ENCODE peak calls at places on chromosomes 3 and 15, in ten cellular contexts. One of them, this sample, is unnamed.

GRCh38 chr3:55204417-55204816 is 276.6 kb upstream of the LRTM1 start:
- DNase-seq in EH: peak
- DNase-seq in effector memory CD8-positive, alpha-beta T cell: no peak
- DNase-seq in activated naive CD4-positive, alpha-beta T cell treated with anti-CD3 and anti-CD28 coated beads, Interleukin-2, amount 10 ng/mL, durations not matched to agents 7 days and 5 days: no peak
- DNase-seq in KG1: no peak
- DNase-seq in activated CD4-positive, alpha-beta T cell treated with anti-CD3 and anti-CD28 coated beads, Interleukin-2, amount 50 U/mL, for 24 hours: no peak
- DNase-seq in stimulated activated naive B cell treated with anti-CD40 and anti-IgM and Interleukin-4, amounts not matched to agents 10 μg/mL and 1 μg/mL and 100 μg/mL, for 72 hours: no peak
- DNase-seq in stimulated activated CD4-positive, alpha-beta T cell treated with anti-CD3 and anti-CD28 coated beads, Interleukin-15, amount 100 ng/mL, for 1 hour: no peak
- DNase-seq in sciatic nerve: no peak
- DNase-seq in T-cell: no peak
- DNase-seq in this sample: no peak

GRCh38 chr15:34084086-34084485 is 17.6 kb downstream of the EMC7 start:
- DNase-seq in sciatic nerve: no peak
- DNase-seq in activated naive CD4-positive, alpha-beta T cell treated with anti-CD3 and anti-CD28 coated beads, Interleukin-2, amount 10 ng/mL, durations not matched to agents 7 days and 5 days: no peak
- DNase-seq in activated CD4-positive, alpha-beta T cell treated with anti-CD3 and anti-CD28 coated beads, Interleukin-2, amount 50 U/mL, for 24 hours: no peak
- DNase-seq in T-cell: no peak
- DNase-seq in stimulated activated naive B cell treated with anti-CD40 and anti-IgM and Interleukin-4, amounts not matched to agents 10 μg/mL and 1 μg/mL and 100 μg/mL, for 72 hours: no peak
- DNase-seq in EH: peak
- DNase-seq in stimulated activated CD4-positive, alpha-beta T cell treated with anti-CD3 and anti-CD28 coated beads, Interleukin-15, amount 100 ng/mL, for 1 hour: no peak
- DNase-seq in KG1: no peak
- DNase-seq in effector memory CD8-positive, alpha-beta T cell: no peak
- DNase-seq in this sample: no peak

GRCh38 chr15:63321462-63321861 is 44.1 kb downstream of the APH1B start:
- DNase-seq in KG1: no peak
- DNase-seq in stimulated activated naive B cell treated with anti-CD40 and anti-IgM and Interleukin-4, amounts not matched to agents 10 μg/mL and 1 μg/mL and 100 μg/mL, for 72 hours: no peak
- DNase-seq in sciatic nerve: no peak
- DNase-seq in stimulated activated CD4-positive, alpha-beta T cell treated with anti-CD3 and anti-CD28 coated beads, Interleukin-15, amount 100 ng/mL, for 1 hour: no peak
- DNase-seq in effector memory CD8-positive, alpha-beta T cell: no peak
- DNase-seq in EH: no peak
- DNase-seq in T-cell: no peak
- DNase-seq in activated naive CD4-positive, alpha-beta T cell treated with anti-CD3 and anti-CD28 coated beads, Interleukin-2, amount 10 ng/mL, durations not matched to agents 7 days and 5 days: no peak
- DNase-seq in activated CD4-positive, alpha-beta T cell treated with anti-CD3 and anti-CD28 coated beads, Interleukin-2, amount 50 U/mL, for 24 hours: no peak
- DNase-seq in this sample: no peak

GRCh38 chr3:183427206-183428139 is 946 bp downstream of the MCF2L2 start:
- DNase-seq in activated naive CD4-positive, alpha-beta T cell treated with anti-CD3 and anti-CD28 coated beads, Interleukin-2, amount 10 ng/mL, durations not matched to agents 7 days and 5 days: no peak
- DNase-seq in effector memory CD8-positive, alpha-beta T cell: no peak
- DNase-seq in activated CD4-positive, alpha-beta T cell treated with anti-CD3 and anti-CD28 coated beads, Interleukin-2, amount 50 U/mL, for 24 hours: no peak
- DNase-seq in stimulated activated CD4-positive, alpha-beta T cell treated with anti-CD3 and anti-CD28 coated beads, Interleukin-15, amount 100 ng/mL, for 1 hour: no peak
- DNase-seq in T-cell: no peak
- DNase-seq in EH: no peak
- DNase-seq in sciatic nerve: no peak
- DNase-seq in KG1: no peak
- DNase-seq in stimulated activated naive B cell treated with anti-CD40 and anti-IgM and Interleukin-4, amounts not matched to agents 10 μg/mL and 1 μg/mL and 100 μg/mL, for 72 hours: no peak
- DNase-seq in this sample: no peak

GRCh38 chr3:15055019-15055557 is 10.0 kb downstream of the MRPS25 start:
- DNase-seq in EH: peak
- DNase-seq in stimulated activated CD4-positive, alpha-beta T cell treated with anti-CD3 and anti-CD28 coated beads, Interleukin-15, amount 100 ng/mL, for 1 hour: no peak
- DNase-seq in stimulated activated naive B cell treated with anti-CD40 and anti-IgM and Interleukin-4, amounts not matched to agents 10 μg/mL and 1 μg/mL and 100 μg/mL, for 72 hours: peak
- DNase-seq in effector memory CD8-positive, alpha-beta T cell: peak
- DNase-seq in activated naive CD4-positive, alpha-beta T cell treated with anti-CD3 and anti-CD28 coated beads, Interleukin-2, amount 10 ng/mL, durations not matched to agents 7 days and 5 days: peak
- DNase-seq in KG1: no peak
- DNase-seq in T-cell: no peak
- DNase-seq in activated CD4-positive, alpha-beta T cell treated with anti-CD3 and anti-CD28 coated beads, Interleukin-2, amount 50 U/mL, for 24 hours: peak
- DNase-seq in sciatic nerve: no peak
- DNase-seq in this sample: peak

GRCh38 chr15:40847225-40847961 is 3.5 kb downstream of the SPINT1 start:
- DNase-seq in sciatic nerve: peak
- DNase-seq in stimulated activated naive B cell treated with anti-CD40 and anti-IgM and Interleukin-4, amounts not matched to agents 10 μg/mL and 1 μg/mL and 100 μg/mL, for 72 hours: peak
- DNase-seq in EH: peak
- DNase-seq in KG1: peak
- DNase-seq in stimulated activated CD4-positive, alpha-beta T cell treated with anti-CD3 and anti-CD28 coated beads, Interleukin-15, amount 100 ng/mL, for 1 hour: no peak
- DNase-seq in activated naive CD4-positive, alpha-beta T cell treated with anti-CD3 and anti-CD28 coated beads, Interleukin-2, amount 10 ng/mL, durations not matched to agents 7 days and 5 days: peak
- DNase-seq in activated CD4-positive, alpha-beta T cell treated with anti-CD3 and anti-CD28 coated beads, Interleukin-2, amount 50 U/mL, for 24 hours: no peak
- DNase-seq in effector memory CD8-positive, alpha-beta T cell: no peak
- DNase-seq in T-cell: no peak
- DNase-seq in this sample: no peak

GRCh38 chr3:9385209-9385936 is 12.0 kb upstream of the SETD5 start:
- DNase-seq in sciatic nerve: no peak
- DNase-seq in stimulated activated naive B cell treated with anti-CD40 and anti-IgM and Interleukin-4, amounts not matched to agents 10 μg/mL and 1 μg/mL and 100 μg/mL, for 72 hours: no peak
- DNase-seq in activated naive CD4-positive, alpha-beta T cell treated with anti-CD3 and anti-CD28 coated beads, Interleukin-2, amount 10 ng/mL, durations not matched to agents 7 days and 5 days: no peak
- DNase-seq in effector memory CD8-positive, alpha-beta T cell: no peak
- DNase-seq in activated CD4-positive, alpha-beta T cell treated with anti-CD3 and anti-CD28 coated beads, Interleukin-2, amount 50 U/mL, for 24 hours: no peak
- DNase-seq in EH: no peak
- DNase-seq in stimulated activated CD4-positive, alpha-beta T cell treated with anti-CD3 and anti-CD28 coated beads, Interleukin-15, amount 100 ng/mL, for 1 hour: no peak
- DNase-seq in KG1: no peak
- DNase-seq in T-cell: no peak
- DNase-seq in this sample: no peak

GRCh38 chr3:74768010-74768409 is 153.6 kb upstream of the CNTN3 start:
- DNase-seq in effector memory CD8-positive, alpha-beta T cell: no peak
- DNase-seq in KG1: no peak
- DNase-seq in activated naive CD4-positive, alpha-beta T cell treated with anti-CD3 and anti-CD28 coated beads, Interleukin-2, amount 10 ng/mL, durations not matched to agents 7 days and 5 days: no peak
- DNase-seq in EH: no peak
- DNase-seq in activated CD4-positive, alpha-beta T cell treated with anti-CD3 and anti-CD28 coated beads, Interleukin-2, amount 50 U/mL, for 24 hours: no peak
- DNase-seq in T-cell: no peak
- DNase-seq in sciatic nerve: no peak
- DNase-seq in stimulated activated naive B cell treated with anti-CD40 and anti-IgM and Interleukin-4, amounts not matched to agents 10 μg/mL and 1 μg/mL and 100 μg/mL, for 72 hours: no peak
- DNase-seq in stimulated activated CD4-positive, alpha-beta T cell treated with anti-CD3 and anti-CD28 coated beads, Interleukin-15, amount 100 ng/mL, for 1 hour: no peak
- DNase-seq in this sample: no peak

GRCh38 chr15:94677202-94677790 is 445.9 kb downstream of the MCTP2 start:
- DNase-seq in stimulated activated CD4-positive, alpha-beta T cell treated with anti-CD3 and anti-CD28 coated beads, Interleukin-15, amount 100 ng/mL, for 1 hour: no peak
- DNase-seq in activated naive CD4-positive, alpha-beta T cell treated with anti-CD3 and anti-CD28 coated beads, Interleukin-2, amount 10 ng/mL, durations not matched to agents 7 days and 5 days: no peak
- DNase-seq in sciatic nerve: no peak
- DNase-seq in KG1: no peak
- DNase-seq in activated CD4-positive, alpha-beta T cell treated with anti-CD3 and anti-CD28 coated beads, Interleukin-2, amount 50 U/mL, for 24 hours: no peak
- DNase-seq in effector memory CD8-positive, alpha-beta T cell: no peak
- DNase-seq in stimulated activated naive B cell treated with anti-CD40 and anti-IgM and Interleukin-4, amounts not matched to agents 10 μg/mL and 1 μg/mL and 100 μg/mL, for 72 hours: no peak
- DNase-seq in T-cell: no peak
- DNase-seq in EH: no peak
- DNase-seq in this sample: no peak

GRCh38 chr3:11096266-11097135 is 57.8 kb upstream of the HRH1 start:
- DNase-seq in activated naive CD4-positive, alpha-beta T cell treated with anti-CD3 and anti-CD28 coated beads, Interleukin-2, amount 10 ng/mL, durations not matched to agents 7 days and 5 days: peak
- DNase-seq in sciatic nerve: peak
- DNase-seq in KG1: peak
- DNase-seq in stimulated activated CD4-positive, alpha-beta T cell treated with anti-CD3 and anti-CD28 coated beads, Interleukin-15, amount 100 ng/mL, for 1 hour: no peak
- DNase-seq in stimulated activated naive B cell treated with anti-CD40 and anti-IgM and Interleukin-4, amounts not matched to agents 10 μg/mL and 1 μg/mL and 100 μg/mL, for 72 hours: peak
- DNase-seq in effector memory CD8-positive, alpha-beta T cell: no peak
- DNase-seq in EH: peak
- DNase-seq in T-cell: no peak
- DNase-seq in activated CD4-positive, alpha-beta T cell treated with anti-CD3 and anti-CD28 coated beads, Interleukin-2, amount 50 U/mL, for 24 hours: peak
- DNase-seq in this sample: peak

GRCh38 chr3:45565341-45565740 is 29.2 kb upstream of the LIMD1 start:
- DNase-seq in activated naive CD4-positive, alpha-beta T cell treated with anti-CD3 and anti-CD28 coated beads, Interleukin-2, amount 10 ng/mL, durations not matched to agents 7 days and 5 days: no peak
- DNase-seq in T-cell: no peak
- DNase-seq in KG1: no peak
- DNase-seq in EH: no peak
- DNase-seq in effector memory CD8-positive, alpha-beta T cell: no peak
- DNase-seq in stimulated activated naive B cell treated with anti-CD40 and anti-IgM and Interleukin-4, amounts not matched to agents 10 μg/mL and 1 μg/mL and 100 μg/mL, for 72 hours: no peak
- DNase-seq in activated CD4-positive, alpha-beta T cell treated with anti-CD3 and anti-CD28 coated beads, Interleukin-2, amount 50 U/mL, for 24 hours: no peak
- DNase-seq in stimulated activated CD4-positive, alpha-beta T cell treated with anti-CD3 and anti-CD28 coated beads, Interleukin-15, amount 100 ng/mL, for 1 hour: no peak
- DNase-seq in sciatic nerve: no peak
- DNase-seq in this sample: no peak

GRCh38 chr3:3801510-3801841 is 2.2 kb downstream of the LRRN1 start:
- DNase-seq in KG1: no peak
- DNase-seq in T-cell: no peak
- DNase-seq in effector memory CD8-positive, alpha-beta T cell: no peak
- DNase-seq in activated CD4-positive, alpha-beta T cell treated with anti-CD3 and anti-CD28 coated beads, Interleukin-2, amount 50 U/mL, for 24 hours: no peak
- DNase-seq in activated naive CD4-positive, alpha-beta T cell treated with anti-CD3 and anti-CD28 coated beads, Interleukin-2, amount 10 ng/mL, durations not matched to agents 7 days and 5 days: no peak
- DNase-seq in EH: no peak
- DNase-seq in stimulated activated CD4-positive, alpha-beta T cell treated with anti-CD3 and anti-CD28 coated beads, Interleukin-15, amount 100 ng/mL, for 1 hour: no peak
- DNase-seq in stimulated activated naive B cell treated with anti-CD40 and anti-IgM and Interleukin-4, amounts not matched to agents 10 μg/mL and 1 μg/mL and 100 μg/mL, for 72 hours: no peak
- DNase-seq in sciatic nerve: no peak
- DNase-seq in this sample: no peak

GRCh38 chr3:30700702-30701321 is 94.4 kb downstream of the TGFBR2 start:
- DNase-seq in EH: no peak
- DNase-seq in effector memory CD8-positive, alpha-beta T cell: no peak
- DNase-seq in stimulated activated naive B cell treated with anti-CD40 and anti-IgM and Interleukin-4, amounts not matched to agents 10 μg/mL and 1 μg/mL and 100 μg/mL, for 72 hours: no peak
- DNase-seq in T-cell: no peak
- DNase-seq in stimulated activated CD4-positive, alpha-beta T cell treated with anti-CD3 and anti-CD28 coated beads, Interleukin-15, amount 100 ng/mL, for 1 hour: no peak
- DNase-seq in activated CD4-positive, alpha-beta T cell treated with anti-CD3 and anti-CD28 coated beads, Interleukin-2, amount 50 U/mL, for 24 hours: no peak
- DNase-seq in KG1: no peak
- DNase-seq in activated naive CD4-positive, alpha-beta T cell treated with anti-CD3 and anti-CD28 coated beads, Interleukin-2, amount 10 ng/mL, durations not matched to agents 7 days and 5 days: no peak
- DNase-seq in sciatic nerve: no peak
- DNase-seq in this sample: no peak

GRCh38 chr3:105385179-105385578 is 18.5 kb downstream of the ALCAM start:
- DNase-seq in T-cell: no peak
- DNase-seq in stimulated activated CD4-positive, alpha-beta T cell treated with anti-CD3 and anti-CD28 coated beads, Interleukin-15, amount 100 ng/mL, for 1 hour: no peak
- DNase-seq in stimulated activated naive B cell treated with anti-CD40 and anti-IgM and Interleukin-4, amounts not matched to agents 10 μg/mL and 1 μg/mL and 100 μg/mL, for 72 hours: no peak
- DNase-seq in EH: peak
- DNase-seq in activated CD4-positive, alpha-beta T cell treated with anti-CD3 and anti-CD28 coated beads, Interleukin-2, amount 50 U/mL, for 24 hours: no peak
- DNase-seq in sciatic nerve: no peak
- DNase-seq in effector memory CD8-positive, alpha-beta T cell: no peak
- DNase-seq in activated naive CD4-positive, alpha-beta T cell treated with anti-CD3 and anti-CD28 coated beads, Interleukin-2, amount 10 ng/mL, durations not matched to agents 7 days and 5 days: no peak
- DNase-seq in KG1: no peak
- DNase-seq in this sample: no peak

GRCh38 chr15:77033417-77033728 is 37.5 kb downstream of the TSPAN3 start:
- DNase-seq in activated naive CD4-positive, alpha-beta T cell treated with anti-CD3 and anti-CD28 coated beads, Interleukin-2, amount 10 ng/mL, durations not matched to agents 7 days and 5 days: no peak
- DNase-seq in T-cell: no peak
- DNase-seq in sciatic nerve: no peak
- DNase-seq in effector memory CD8-positive, alpha-beta T cell: no peak
- DNase-seq in activated CD4-positive, alpha-beta T cell treated with anti-CD3 and anti-CD28 coated beads, Interleukin-2, amount 50 U/mL, for 24 hours: no peak
- DNase-seq in KG1: no peak
- DNase-seq in stimulated activated naive B cell treated with anti-CD40 and anti-IgM and Interleukin-4, amounts not matched to agents 10 μg/mL and 1 μg/mL and 100 μg/mL, for 72 hours: no peak
- DNase-seq in EH: no peak
- DNase-seq in stimulated activated CD4-positive, alpha-beta T cell treated with anti-CD3 and anti-CD28 coated beads, Interleukin-15, amount 100 ng/mL, for 1 hour: peak
- DNase-seq in this sample: no peak

This sample was measured in mesenteric fat pad.